ENCODE peak calls at places on chromosomes 2 and 18, in four cellular contexts. A is Ammon's horn; U is HFFc6; H is stimulated activated CD8-positive, alpha-beta memory T cell treated with anti-CD3 and anti-CD28 coated beads, Interleukin-15, amount 100 ng/mL, for 1 hour. K is an unnamed sample.

GRCh38 chr2:133248264-133248663 is 320.0 kb downstream of the NCKAP5 start:
- DNase-seq in A (no peak), U (no peak), H (no peak), K (no peak)

GRCh38 chr18:49848115-49848514 is 34.8 kb upstream of the ACAA2 start:
- DNase-seq in A (no peak), U (no peak), H (no peak), K (no peak)

GRCh38 chr2:479031-479430 is 191.1 kb upstream of the ALKAL2 start:
- DNase-seq in A (no peak), U (no peak), H (no peak), K (no peak)

GRCh38 chr2:222142027-222142426 is 156.8 kb downstream of the PAX3 start:
- DNase-seq in A (no peak), U (peak), H (no peak), K (no peak)

GRCh38 chr2:36438454-36438977 is 82.9 kb downstream of the CRIM1 start:
- DNase-seq in A (no peak), U (peak), H (no peak), K (no peak)

GRCh38 chr2:242046184-242046826 is 176.8 kb downstream of the RTP5 start:
- DNase-seq in A (no peak), U (no peak), H (no peak), K (no peak)

GRCh38 chr2:17455343-17455742 is 62.9 kb downstream of the RAD51AP2 start:
- DNase-seq in A (no peak), U (no peak), H (no peak), K (no peak)

GRCh38 chr2:158205215-158205614 is 103.5 kb downstream of the UPP2 start:
- DNase-seq in A (no peak), U (no peak), H (no peak), K (no peak)

GRCh38 chr2:208657468-208657867 is 250.9 kb downstream of the PTH2R start:
- DNase-seq in A (no peak), U (no peak), H (no peak), K (no peak)

GRCh38 chr18:48410095-48410920 is 1.1 kb upstream of the ZBTB7C start:
- DNase-seq in A (peak), U (peak), H (peak), K (peak)

GRCh38 chr2:45241061-45241561 is 231.9 kb upstream of the SIX2 start:
- DNase-seq in A (no peak), U (peak), H (no peak), K (no peak)

GRCh38 chr2:188971316-188971930 is 2.8 kb upstream of the COL3A1 start:
- DNase-seq in A (no peak), U (no peak), H (no peak), K (no peak)

GRCh38 chr2:231370429-231370748 is 25.1 kb upstream of the B3GNT7 start:
- DNase-seq in A (no peak), U (no peak), H (no peak), K (no peak)

GRCh38 chr2:235494716-235495372 is 1.0 kb downstream of the AGAP1 start:
- DNase-seq in A (no peak), U (peak), H (no peak), K (peak)

GRCh38 chr2:60380411-60380810 is 173.0 kb downstream of the BCL11A start:
- DNase-seq in A (no peak), U (no peak), H (no peak), K (no peak)

GRCh38 chr18:67771271-67771670 is 254.8 kb upstream of the DSEL start:
- DNase-seq in A (no peak), U (peak), H (no peak), K (no peak)

K was measured in frontal cortex.